ENCODE peak calls at places on chromosomes 16 and 17, in seven cellular contexts. One of them, this sample, is unnamed.

GRCh38 chr17:64687959-64688358 is 25.9 kb upstream of the SMURF2 start:
- DNase-seq in psoas muscle: no peak
- DNase-seq in CD8-positive, alpha-beta memory T cell: no peak
- DNase-seq in dorsolateral prefrontal cortex: no peak
- DNase-seq in tibial nerve: no peak
- DNase-seq in neural progenitor cell: no peak
- DNase-seq in AG04450: no peak
- DNase-seq in this sample: no peak

GRCh38 chr16:26709175-26709574 is 357.6 kb upstream of the C16orf82 start:
- DNase-seq in neural progenitor cell: no peak
- DNase-seq in tibial nerve: no peak
- DNase-seq in AG04450: no peak
- DNase-seq in dorsolateral prefrontal cortex: no peak
- DNase-seq in psoas muscle: no peak
- DNase-seq in CD8-positive, alpha-beta memory T cell: no peak
- DNase-seq in this sample: no peak

GRCh38 chr17:17822189-17822978 is 14.4 kb downstream of the SREBF1 start:
- DNase-seq in neural progenitor cell: no peak
- DNase-seq in dorsolateral prefrontal cortex: peak
- DNase-seq in tibial nerve: peak
- DNase-seq in psoas muscle: peak
- DNase-seq in CD8-positive, alpha-beta memory T cell: no peak
- DNase-seq in AG04450: peak
- DNase-seq in this sample: peak

GRCh38 chr16:66274335-66275110 is 92.0 kb upstream of the CDH5 start:
- DNase-seq in CD8-positive, alpha-beta memory T cell: no peak
- DNase-seq in AG04450: no peak
- DNase-seq in dorsolateral prefrontal cortex: peak
- DNase-seq in psoas muscle: no peak
- DNase-seq in neural progenitor cell: no peak
- DNase-seq in tibial nerve: no peak
- DNase-seq in this sample: no peak

GRCh38 chr16:54200161-54200534 is 86.4 kb downstream of the IRX3 start:
- DNase-seq in tibial nerve: no peak
- DNase-seq in neural progenitor cell: no peak
- DNase-seq in AG04450: no peak
- DNase-seq in psoas muscle: no peak
- DNase-seq in CD8-positive, alpha-beta memory T cell: no peak
- DNase-seq in dorsolateral prefrontal cortex: no peak
- DNase-seq in this sample: no peak

GRCh38 chr17:83203073-83203471 is 123.7 kb downstream of the METRNL start:
- DNase-seq in psoas muscle: peak
- DNase-seq in AG04450: peak
- DNase-seq in dorsolateral prefrontal cortex: peak
- DNase-seq in CD8-positive, alpha-beta memory T cell: no peak
- DNase-seq in tibial nerve: peak
- DNase-seq in neural progenitor cell: no peak
- DNase-seq in this sample: no peak

GRCh38 chr16:2530629-2531318 is 434 bp downstream of the CEMP1 start:
- DNase-seq in dorsolateral prefrontal cortex: no peak
- DNase-seq in AG04450: no peak
- DNase-seq in neural progenitor cell: no peak
- DNase-seq in tibial nerve: no peak
- DNase-seq in CD8-positive, alpha-beta memory T cell: no peak
- DNase-seq in psoas muscle: peak
- DNase-seq in this sample: no peak

GRCh38 chr17:27415090-27415795 is 41.0 kb upstream of the KSR1 start:
- DNase-seq in psoas muscle: no peak
- DNase-seq in AG04450: no peak
- DNase-seq in dorsolateral prefrontal cortex: no peak
- DNase-seq in CD8-positive, alpha-beta memory T cell: no peak
- DNase-seq in neural progenitor cell: no peak
- DNase-seq in tibial nerve: no peak
- DNase-seq in this sample: no peak

GRCh38 chr16:82629441-82630027 is 2.8 kb downstream of the CDH13 start:
- DNase-seq in neural progenitor cell: peak
- DNase-seq in psoas muscle: no peak
- DNase-seq in CD8-positive, alpha-beta memory T cell: no peak
- DNase-seq in tibial nerve: no peak
- DNase-seq in dorsolateral prefrontal cortex: no peak
- DNase-seq in AG04450: no peak
- DNase-seq in this sample: no peak

GRCh38 chr17:30323895-30324319 is 9.9 kb downstream of the TMIGD1 start:
- DNase-seq in tibial nerve: no peak
- DNase-seq in neural progenitor cell: no peak
- DNase-seq in CD8-positive, alpha-beta memory T cell: peak
- DNase-seq in psoas muscle: no peak
- DNase-seq in AG04450: no peak
- DNase-seq in dorsolateral prefrontal cortex: no peak
- DNase-seq in this sample: no peak

GRCh38 chr16:67546091-67546501 is 16.2 kb upstream of the CTCF start:
- DNase-seq in CD8-positive, alpha-beta memory T cell: no peak
- DNase-seq in psoas muscle: no peak
- DNase-seq in tibial nerve: no peak
- DNase-seq in dorsolateral prefrontal cortex: no peak
- DNase-seq in neural progenitor cell: no peak
- DNase-seq in AG04450: no peak
- DNase-seq in this sample: no peak

GRCh38 chr16:67548265-67549126 is 13.8 kb upstream of the CTCF start:
- DNase-seq in CD8-positive, alpha-beta memory T cell: no peak
- DNase-seq in AG04450: no peak
- DNase-seq in dorsolateral prefrontal cortex: no peak
- DNase-seq in psoas muscle: no peak
- DNase-seq in neural progenitor cell: no peak
- DNase-seq in tibial nerve: no peak
- DNase-seq in this sample: no peak

GRCh38 chr16:67546761-67547422 is 15.4 kb upstream of the CTCF start:
- DNase-seq in psoas muscle: peak
- DNase-seq in tibial nerve: peak
- DNase-seq in neural progenitor cell: peak
- DNase-seq in dorsolateral prefrontal cortex: no peak
- DNase-seq in CD8-positive, alpha-beta memory T cell: peak
- DNase-seq in AG04450: no peak
- DNase-seq in this sample: peak

GRCh38 chr16:67549240-67549639 is 13.1 kb upstream of the CTCF start:
- DNase-seq in tibial nerve: no peak
- DNase-seq in AG04450: no peak
- DNase-seq in psoas muscle: no peak
- DNase-seq in CD8-positive, alpha-beta memory T cell: no peak
- DNase-seq in dorsolateral prefrontal cortex: no peak
- DNase-seq in neural progenitor cell: no peak
- DNase-seq in this sample: peak

GRCh38 chr16:67547423-67548264 is 14.7 kb upstream of the CTCF start:
- DNase-seq in psoas muscle: no peak
- DNase-seq in CD8-positive, alpha-beta memory T cell: peak
- DNase-seq in neural progenitor cell: no peak
- DNase-seq in AG04450: no peak
- DNase-seq in tibial nerve: no peak
- DNase-seq in dorsolateral prefrontal cortex: no peak
- DNase-seq in this sample: no peak
- H3K27ac ChIP-seq in psoas muscle: peak
- H3K27ac ChIP-seq in CD8-positive, alpha-beta memory T cell: no peak
- H3K27ac ChIP-seq in neural progenitor cell: no peak
- H3K27ac ChIP-seq in AG04450: peak
- H3K27ac ChIP-seq in tibial nerve: peak
- H3K27ac ChIP-seq in dorsolateral prefrontal cortex: peak
- H3K27ac ChIP-seq in this sample: peak

GRCh38 chr17:67487506-67487905 is 110.4 kb downstream of the PITPNC1 start:
- DNase-seq in AG04450: no peak
- DNase-seq in psoas muscle: no peak
- DNase-seq in neural progenitor cell: no peak
- DNase-seq in dorsolateral prefrontal cortex: no peak
- DNase-seq in tibial nerve: no peak
- DNase-seq in CD8-positive, alpha-beta memory T cell: no peak
- DNase-seq in this sample: no peak

GRCh38 chr17:67482784-67483183 is 105.7 kb downstream of the PITPNC1 start:
- DNase-seq in dorsolateral prefrontal cortex: no peak
- DNase-seq in psoas muscle: no peak
- DNase-seq in tibial nerve: no peak
- DNase-seq in CD8-positive, alpha-beta memory T cell: no peak
- DNase-seq in neural progenitor cell: no peak
- DNase-seq in AG04450: no peak
- DNase-seq in this sample: no peak

GRCh38 chr17:67488161-67488560 is 111.1 kb downstream of the PITPNC1 start:
- DNase-seq in CD8-positive, alpha-beta memory T cell: no peak
- DNase-seq in dorsolateral prefrontal cortex: no peak
- DNase-seq in neural progenitor cell: no peak
- DNase-seq in AG04450: no peak
- DNase-seq in psoas muscle: peak
- DNase-seq in tibial nerve: no peak
- DNase-seq in this sample: no peak

GRCh38 chr17:67481808-67482207 is 104.7 kb downstream of the PITPNC1 start:
- DNase-seq in neural progenitor cell: no peak
- DNase-seq in tibial nerve: no peak
- DNase-seq in CD8-positive, alpha-beta memory T cell: no peak
- DNase-seq in AG04450: no peak
- DNase-seq in dorsolateral prefrontal cortex: no peak
- DNase-seq in psoas muscle: no peak
- DNase-seq in this sample: no peak

DNA sequence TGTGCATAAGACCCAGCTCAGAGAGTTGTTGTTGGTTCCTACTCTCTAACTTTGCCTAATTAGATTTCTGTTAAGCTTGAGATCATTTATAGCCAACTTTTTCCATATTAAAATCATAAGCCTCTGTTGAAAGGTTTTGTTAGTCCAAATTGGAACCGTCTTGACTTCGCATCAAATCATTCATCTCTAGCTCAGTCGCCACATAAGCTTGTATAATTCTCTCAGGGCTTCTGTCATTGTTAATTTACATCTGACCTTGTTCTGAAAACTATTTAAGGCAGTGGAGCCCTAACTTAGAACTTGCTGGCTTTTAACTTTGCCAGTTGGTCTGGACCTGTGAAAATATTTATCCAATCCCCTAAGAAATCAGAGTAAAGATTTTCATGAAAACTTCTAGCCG is 107.2 kb downstream of the PITPNC1 start:
- DNase-seq in psoas muscle: no peak
- DNase-seq in CD8-positive, alpha-beta memory T cell: no peak
- DNase-seq in dorsolateral prefrontal cortex: no peak
- DNase-seq in tibial nerve: no peak
- DNase-seq in neural progenitor cell: no peak
- DNase-seq in AG04450: no peak
- DNase-seq in this sample: no peak
- H3K27ac ChIP-seq in psoas muscle: no peak
- H3K27ac ChIP-seq in CD8-positive, alpha-beta memory T cell: no peak
- H3K27ac ChIP-seq in dorsolateral prefrontal cortex: no peak
- H3K27ac ChIP-seq in tibial nerve: no peak
- H3K27ac ChIP-seq in neural progenitor cell: no peak
- H3K27ac ChIP-seq in AG04450: no peak
- H3K27ac ChIP-seq in this sample: no peak

GRCh38 chr17:29051194-29051593 is 8.3 kb downstream of the PIPOX start:
- DNase-seq in neural progenitor cell: no peak
- DNase-seq in CD8-positive, alpha-beta memory T cell: no peak
- DNase-seq in AG04450: no peak
- DNase-seq in psoas muscle: no peak
- DNase-seq in dorsolateral prefrontal cortex: no peak
- DNase-seq in tibial nerve: no peak
- DNase-seq in this sample: no peak
- H3K27ac ChIP-seq in neural progenitor cell: no peak
- H3K27ac ChIP-seq in CD8-positive, alpha-beta memory T cell: no peak
- H3K27ac ChIP-seq in AG04450: no peak
- H3K27ac ChIP-seq in psoas muscle: no peak
- H3K27ac ChIP-seq in dorsolateral prefrontal cortex: no peak
- H3K27ac ChIP-seq in tibial nerve: no peak
- H3K27ac ChIP-seq in this sample: no peak

DNA sequence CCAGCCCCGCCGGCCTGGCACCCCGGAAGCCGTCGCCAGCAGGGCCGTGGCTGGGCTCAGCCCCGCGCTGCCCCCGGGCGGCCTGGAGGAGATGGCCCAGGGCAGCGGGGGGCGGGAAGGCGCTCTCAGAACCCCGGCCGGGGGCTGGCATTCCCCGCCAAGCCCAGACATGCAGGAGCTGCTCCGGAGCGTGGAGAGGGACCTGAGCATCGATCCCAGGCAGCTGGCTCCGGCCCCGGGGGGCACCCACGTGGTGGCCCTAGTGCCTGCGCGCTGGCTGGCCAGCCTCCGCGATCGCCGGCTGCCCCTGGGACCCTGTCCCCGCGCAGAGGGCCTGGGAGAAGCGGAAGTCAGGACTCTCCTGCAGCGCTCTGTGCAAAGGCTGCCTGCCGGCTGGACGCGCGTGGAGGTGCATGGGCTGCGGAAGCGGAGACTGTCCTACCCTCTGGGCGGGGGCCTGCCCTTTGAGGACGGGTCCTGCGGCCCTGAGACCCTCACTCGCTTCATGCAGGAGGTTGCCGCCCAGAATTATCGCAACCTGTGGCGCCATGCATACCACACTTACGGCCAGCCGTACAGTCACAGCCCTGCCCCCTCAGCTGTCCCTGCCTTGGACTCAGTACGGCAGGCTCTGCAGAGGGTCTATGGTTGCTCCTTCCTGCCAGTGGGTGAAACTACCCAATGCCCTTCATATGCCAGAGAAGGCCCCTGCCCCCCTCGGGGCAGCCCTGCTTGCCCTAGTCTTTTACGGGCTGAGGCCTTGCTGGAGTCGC is 551 bp downstream of the WDR81 start:
- DNase-seq in psoas muscle: peak
- DNase-seq in dorsolateral prefrontal cortex: no peak
- DNase-seq in neural progenitor cell: peak
- DNase-seq in CD8-positive, alpha-beta memory T cell: no peak
- DNase-seq in AG04450: no peak
- DNase-seq in tibial nerve: no peak
- DNase-seq in this sample: peak
- H3K27ac ChIP-seq in psoas muscle: peak
- H3K27ac ChIP-seq in dorsolateral prefrontal cortex: peak
- H3K27ac ChIP-seq in neural progenitor cell: no peak
- H3K27ac ChIP-seq in CD8-positive, alpha-beta memory T cell: peak
- H3K27ac ChIP-seq in AG04450: no peak
- H3K27ac ChIP-seq in tibial nerve: peak
- H3K27ac ChIP-seq in this sample: peak